ENCODE peak calls at places on chromosomes 6 and 20, in nine cellular contexts. Z is GM23248, E is BJ, L is nucleus accumbens, U is AG08395, T is amniotic stem cell, X is AG09319, Q is NCI-H2081, V is RPMI8226. S is an unnamed sample.

GRCh38 chr20:1326031-1326930 is 2.7 kb downstream of the SDCBP2 start:
- DNase-seq in V (no peak), T (no peak), L (no peak), Q (no peak), E (no peak), X (no peak), Z (peak), U (peak), S (no peak)

GRCh38 chr6:168155821-168156741 is 77.1 kb upstream of the FRMD1 start:
- DNase-seq in L (no peak), V (no peak), X (no peak), U (no peak), Q (no peak), Z (no peak), T (no peak), E (no peak), S (no peak)

GRCh38 chr6:8057793-8058192 is 6.4 kb downstream of the BLOC1S5 start:
- DNase-seq in T (no peak), V (no peak), X (no peak), E (no peak), Q (no peak), U (no peak), Z (no peak), L (no peak), S (no peak)

GRCh38 chr6:158622545-158623190 is 21.9 kb downstream of the DYNLT1 start:
- DNase-seq in V (no peak), U (no peak), Q (no peak), X (no peak), L (no peak), T (no peak), Z (no peak), E (no peak), S (no peak)

GRCh38 chr20:15927893-15928650 is 645.2 kb downstream of the KIF16B start:
- DNase-seq in L (no peak), V (no peak), X (no peak), Q (no peak), U (peak), T (no peak), Z (no peak), E (no peak), S (no peak)

GRCh38 chr6:41636803-41637178 is 1.5 kb upstream of the MDFI start:
- DNase-seq in V (no peak), U (no peak), X (no peak), Q (no peak), L (no peak), T (no peak), E (no peak), Z (no peak), S (no peak)

GRCh38 chr6:33589366-33589722 is 9.3 kb upstream of the BAK1 start:
- DNase-seq in V (no peak), X (no peak), U (no peak), T (no peak), Q (no peak), L (no peak), E (no peak), Z (no peak), S (no peak)

GRCh38 chr6:136149311-136149710 is 100.8 kb downstream of the MTFR2 start:
- DNase-seq in V (no peak), Z (peak), Q (no peak), E (peak), U (peak), T (no peak), L (no peak), X (no peak), S (no peak)

GRCh38 chr20:52983726-52984450 is 11.7 kb downstream of the TSHZ2 start:
- DNase-seq in E (no peak), X (no peak), T (no peak), Z (no peak), V (no peak), Q (no peak), L (no peak), U (no peak), S (no peak)